ENCODE peak calls at places on chromosome X, in nine cellular contexts. E, J, V, D, U, B, C, I and G are unnamed samples.

GRCh38 chrX:39905475-39905889 is 192.3 kb downstream of the BCOR start:
- DNase-seq in E (no peak), V (peak), B (no peak), I (peak), J (no peak), U (no peak), D (no peak), C (no peak), G (no peak)

GRCh38 chrX:12332786-12333347 is 194.6 kb downstream of the FRMPD4 start:
- DNase-seq in E (no peak), V (no peak), J (no peak), B (no peak), I (no peak), D (no peak), U (no peak), C (no peak), G (no peak)

GRCh38 chrX:11944486-11944885 is 186.4 kb downstream of the MSL3 start:
- DNase-seq in I (no peak), U (no peak), D (no peak), J (peak), V (no peak), C (no peak), B (no peak), E (peak), G (no peak)

GRCh38 chrX:106726485-106727437 is at the start of gene RNF128:
- DNase-seq in C (peak), D (peak), B (no peak), V (no peak), U (peak), E (peak), J (no peak), I (peak), G (no peak)

GRCh38 chrX:116317409-116317808 is 119.0 kb upstream of the SLC6A14 start:
- DNase-seq in B (peak), D (no peak), I (no peak), U (no peak), C (peak), E (no peak), V (peak), J (no peak), G (no peak)

GRCh38 chrX:115029869-115030564 is 12.6 kb upstream of the IL13RA2 start:
- DNase-seq in I (peak), V (no peak), E (no peak), C (no peak), U (no peak), J (no peak), D (no peak), B (no peak), G (no peak)

GRCh38 chrX:46715521-46715920 is 43.4 kb downstream of the SLC9A7 start:
- DNase-seq in E (no peak), B (no peak), C (no peak), D (no peak), V (no peak), J (no peak), I (no peak), U (no peak), G (no peak)

GRCh38 chrX:148947399-148948025 is 447.1 kb downstream of the AFF2 start:
- DNase-seq in B (no peak), J (no peak), E (no peak), U (no peak), D (no peak), V (no peak), C (no peak), I (no peak), G (no peak)

GRCh38 chrX:83508526-83509245 is 596 bp downstream of the POU3F4 start:
- DNase-seq in I (no peak), U (no peak), C (no peak), B (no peak), E (peak), J (no peak), D (no peak), V (no peak), G (no peak)

GRCh38 chrX:69018416-69019072 is 146.7 kb downstream of the PJA1 start:
- DNase-seq in I (no peak), J (no peak), V (no peak), E (no peak), U (no peak), D (no peak), C (no peak), B (no peak), G (no peak)

GRCh38 chrX:121579016-121579760 is 531.8 kb downstream of the GLUD2 start:
- DNase-seq in U (no peak), D (peak), I (no peak), V (no peak), B (no peak), J (no peak), E (no peak), C (no peak), G (no peak)

GRCh38 chrX:120244735-120245498 is 5.7 kb upstream of the ZBTB33 start:
- DNase-seq in C (peak), U (peak), B (peak), I (peak), E (peak), V (peak), D (peak), J (peak), G (no peak)
- TF ChIP-seq POLR2AphosphoS5 in C (peak), U (peak), B (peak), I (peak), E (peak), V (peak), D (peak), J (no peak), G (no peak)

GRCh38 chrX:20421697-20422096 is 155.0 kb upstream of the RPS6KA3 start:
- DNase-seq in I (no peak), D (no peak), V (no peak), C (no peak), E (no peak), U (no peak), J (no peak), B (no peak), G (no peak)
- TF ChIP-seq POLR2A in I (no peak), D (no peak), V (no peak), C (no peak), E (no peak), U (no peak), J (no peak), B (no peak), G (no peak)

DNA sequence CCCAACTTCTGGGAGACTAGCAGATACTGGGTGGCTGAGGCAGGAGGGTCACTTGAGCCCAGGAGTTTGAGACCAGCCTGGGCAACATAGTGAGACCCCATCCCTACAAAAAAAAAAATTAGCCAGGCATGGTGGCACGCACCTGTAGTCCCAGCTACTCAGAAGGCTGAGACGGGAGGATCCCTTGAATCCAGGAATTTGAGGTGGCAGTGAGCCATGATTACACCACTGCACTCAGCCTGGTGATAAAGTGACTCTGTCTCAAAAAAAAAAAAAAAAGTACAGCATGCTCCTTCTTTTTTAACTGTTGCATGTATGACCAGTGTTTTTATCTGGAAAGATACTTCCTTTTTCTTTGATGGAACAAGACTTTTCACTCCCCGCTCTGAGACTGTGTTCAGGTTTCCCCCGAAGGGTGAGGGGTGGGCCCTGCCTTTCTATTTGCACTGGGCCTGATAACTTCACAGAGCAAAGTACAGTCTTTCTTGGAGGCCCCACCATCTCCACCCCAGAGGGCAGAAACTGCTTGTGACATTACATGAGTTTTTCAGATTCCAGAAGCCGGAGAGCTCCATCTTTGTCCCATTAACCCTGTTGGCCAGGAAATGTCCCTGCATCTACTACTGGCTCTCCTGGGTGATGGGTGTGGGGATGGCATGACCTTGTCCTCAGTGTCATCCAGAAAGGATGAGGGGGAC is 35.2 kb downstream of the NYX start:
- DNase-seq in U (no peak), E (no peak), B (no peak), V (no peak), D (no peak), J (no peak), C (no peak), I (no peak), G (no peak)
- TF ChIP-seq POLR2AphosphoS5 in U (no peak), E (no peak), B (no peak), V (no peak), D (no peak), J (no peak), C (no peak), I (no peak), G (no peak)

GRCh38 chrX:102696303-102696702 is 15.9 kb upstream of the GPRASP2 start:
- DNase-seq in I (no peak), J (no peak), U (no peak), V (no peak), C (no peak), B (no peak), E (no peak), D (no peak), G (no peak)
- TF ChIP-seq POLR2A in I (no peak), J (no peak), U (no peak), V (no peak), C (no peak), B (no peak), E (no peak), D (no peak), G (no peak)

GRCh38 chrX:119398974-119399771 is at the start of gene SLC25A43:
- DNase-seq in U (peak), V (peak), B (no peak), C (peak), I (no peak), E (peak), J (peak), D (no peak), G (peak)
- TF ChIP-seq POLR2AphosphoS5 in U (no peak), V (no peak), B (no peak), C (no peak), I (no peak), E (no peak), J (no peak), D (peak), G (peak)

GRCh38 chrX:129981752-129982299 is 609 bp upstream of the BCORL1 start:
- DNase-seq in E (no peak), B (no peak), U (no peak), V (no peak), D (no peak), I (no peak), C (no peak), J (no peak), G (no peak)
- TF ChIP-seq POLR2A in E (no peak), B (no peak), U (no peak), V (no peak), D (no peak), I (no peak), C (no peak), J (no peak), G (no peak)

DNA sequence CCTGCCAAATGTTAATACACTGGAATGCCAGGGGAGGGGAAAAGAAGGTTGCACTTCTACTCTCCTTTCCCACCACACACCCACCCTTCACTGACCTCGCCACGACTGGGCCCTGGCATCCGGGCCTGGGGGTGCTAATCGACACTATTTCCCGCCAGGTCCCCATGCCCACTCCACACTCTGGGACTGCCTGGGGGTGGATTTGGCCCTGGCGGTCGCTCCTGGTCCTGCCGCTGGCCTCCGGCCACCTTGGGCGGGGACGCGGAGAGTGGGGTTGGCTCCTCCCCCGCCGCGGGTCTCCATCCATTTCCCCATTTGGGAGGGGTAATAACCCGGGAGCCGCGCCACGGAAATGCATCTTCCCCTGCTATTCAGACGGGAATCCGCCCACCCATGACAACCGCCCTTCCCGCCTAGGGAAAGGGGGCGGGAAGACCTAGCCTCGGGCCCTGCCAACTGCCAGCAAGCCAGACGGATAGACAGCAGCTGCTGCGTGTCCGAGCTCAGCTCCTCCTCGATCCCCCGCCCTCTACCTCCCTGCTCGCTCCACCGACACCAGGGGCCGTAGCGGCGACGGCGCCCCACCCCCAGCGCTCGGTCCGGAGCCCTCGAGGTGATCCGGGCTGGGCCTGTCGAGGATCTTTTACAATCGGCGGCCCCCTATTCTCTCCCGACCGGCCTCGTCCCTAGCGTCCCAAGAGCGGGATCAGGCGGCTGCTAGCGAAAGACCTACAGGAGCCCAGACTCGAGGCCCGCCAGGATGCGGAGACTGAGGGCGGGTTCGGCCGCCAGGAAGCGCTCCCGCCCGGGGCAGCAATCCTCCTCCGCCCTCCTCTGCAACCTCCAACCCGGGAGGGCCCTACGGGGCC is 78.0 kb downstream of the RLIM start:
- DNase-seq in V (peak), D (no peak), C (peak), I (peak), E (peak), U (peak), J (peak), B (peak), G (peak)
- TF ChIP-seq POLR2AphosphoS5 in V (peak), D (no peak), C (peak), I (peak), E (no peak), U (no peak), J (no peak), B (peak), G (no peak)

GRCh38 chrX:17627026-17627425 is 110.3 kb upstream of the SCML1 start:
- DNase-seq in U (no peak), I (no peak), C (no peak), E (no peak), B (no peak), D (no peak), V (no peak), J (no peak), G (no peak)
- TF ChIP-seq POLR2A in U (no peak), I (no peak), C (no peak), E (no peak), B (no peak), D (no peak), V (no peak), J (no peak), G (no peak)

GRCh38 chrX:137031039-137031438 is 2.8 kb downstream of the GPR101 start:
- DNase-seq in U (no peak), C (no peak), E (no peak), D (no peak), B (no peak), I (no peak), V (no peak), J (no peak), G (no peak)
- TF ChIP-seq POLR2AphosphoS5 in U (no peak), C (no peak), E (no peak), D (no peak), B (no peak), I (no peak), V (no peak), J (no peak), G (no peak)